ENCODE peak calls at places on chromosomes 12 and 14, in seven cellular contexts. One of them, this sample, is unnamed.
A peak's percentile ranks its signal among the peaks of the same experiment; 100 is the strongest.

GRCh38 chr12:52789637-52790426 is 6.1 kb downstream of the KRT3 start:
- DNase-seq in left ventricle myocardium inferior: no peak
- DNase-seq in CD4-positive, alpha-beta T cell: no peak
- DNase-seq in upper lobe of right lung: peak; percentile 68
- DNase-seq in BE2C: no peak
- DNase-seq in fibroblast of lung: peak; percentile 11
- DNase-seq in upper lobe of left lung: peak; percentile 84
- DNase-seq in this sample: peak; percentile 39

GRCh38 chr14:49286257-49286983 is 299.8 kb downstream of the RPS29 start:
- DNase-seq in left ventricle myocardium inferior: no peak
- DNase-seq in CD4-positive, alpha-beta T cell: no peak
- DNase-seq in upper lobe of right lung: no peak
- DNase-seq in BE2C: no peak
- DNase-seq in fibroblast of lung: no peak
- DNase-seq in upper lobe of left lung: no peak
- DNase-seq in this sample: no peak

GRCh38 chr12:65192963-65193516 is 23.7 kb downstream of the LEMD3 start:
- DNase-seq in left ventricle myocardium inferior: no peak
- DNase-seq in CD4-positive, alpha-beta T cell: no peak
- DNase-seq in upper lobe of right lung: no peak
- DNase-seq in BE2C: no peak
- DNase-seq in fibroblast of lung: peak; percentile 9
- DNase-seq in upper lobe of left lung: no peak
- DNase-seq in this sample: no peak

GRCh38 chr12:50763637-50764115 is at the start of gene ATF1:
- DNase-seq in left ventricle myocardium inferior: peak; percentile 91
- DNase-seq in CD4-positive, alpha-beta T cell: peak; percentile 80
- DNase-seq in upper lobe of right lung: peak; percentile 96
- DNase-seq in BE2C: peak; percentile 92
- DNase-seq in fibroblast of lung: peak; percentile 94
- DNase-seq in upper lobe of left lung: peak; percentile 99
- DNase-seq in this sample: peak; percentile 92

GRCh38 chr14:59454131-59454530 is 11.0 kb downstream of the GPR135 start:
- DNase-seq in left ventricle myocardium inferior: no peak
- DNase-seq in CD4-positive, alpha-beta T cell: no peak
- DNase-seq in upper lobe of right lung: no peak
- DNase-seq in BE2C: no peak
- DNase-seq in fibroblast of lung: peak; percentile 98
- DNase-seq in upper lobe of left lung: no peak
- DNase-seq in this sample: no peak

GRCh38 chr12:2492166-2492705 is 302.5 kb upstream of the FKBP4 start:
- DNase-seq in left ventricle myocardium inferior: no peak
- DNase-seq in CD4-positive, alpha-beta T cell: no peak
- DNase-seq in upper lobe of right lung: no peak
- DNase-seq in BE2C: no peak
- DNase-seq in fibroblast of lung: no peak
- DNase-seq in upper lobe of left lung: no peak
- DNase-seq in this sample: no peak

GRCh38 chr12:92502417-92503028 is 200.3 kb upstream of the PLEKHG7 start:
- DNase-seq in left ventricle myocardium inferior: no peak
- DNase-seq in CD4-positive, alpha-beta T cell: no peak
- DNase-seq in upper lobe of right lung: no peak
- DNase-seq in BE2C: no peak
- DNase-seq in fibroblast of lung: no peak
- DNase-seq in upper lobe of left lung: no peak
- DNase-seq in this sample: no peak

GRCh38 chr14:103483600-103483999 is 39.0 kb downstream of the CKB start:
- DNase-seq in left ventricle myocardium inferior: no peak
- DNase-seq in CD4-positive, alpha-beta T cell: no peak
- DNase-seq in upper lobe of right lung: no peak
- DNase-seq in BE2C: no peak
- DNase-seq in fibroblast of lung: peak; percentile 93
- DNase-seq in upper lobe of left lung: no peak
- DNase-seq in this sample: peak; percentile 34

GRCh38 chr14:38553586-38553985 is 297.7 kb upstream of the CLEC14A start:
- DNase-seq in left ventricle myocardium inferior: no peak
- DNase-seq in CD4-positive, alpha-beta T cell: no peak
- DNase-seq in upper lobe of right lung: no peak
- DNase-seq in BE2C: no peak
- DNase-seq in fibroblast of lung: peak; percentile 91
- DNase-seq in upper lobe of left lung: no peak
- DNase-seq in this sample: no peak

GRCh38 chr14:76715102-76715926 is 46.0 kb upstream of the VASH1 start:
- DNase-seq in left ventricle myocardium inferior: no peak
- DNase-seq in CD4-positive, alpha-beta T cell: no peak
- DNase-seq in upper lobe of right lung: no peak
- DNase-seq in BE2C: no peak
- DNase-seq in fibroblast of lung: no peak
- DNase-seq in upper lobe of left lung: no peak
- DNase-seq in this sample: no peak

GRCh38 chr12:6582196-6582595 is 14.1 kb upstream of the NOP2 start:
- DNase-seq in left ventricle myocardium inferior: no peak
- DNase-seq in CD4-positive, alpha-beta T cell: no peak
- DNase-seq in upper lobe of right lung: no peak
- DNase-seq in BE2C: peak; percentile 35
- DNase-seq in fibroblast of lung: no peak
- DNase-seq in upper lobe of left lung: no peak
- DNase-seq in this sample: no peak

GRCh38 chr14:65410640-65411039 is 1.9 kb upstream of the FUT8 start:
- DNase-seq in left ventricle myocardium inferior: no peak
- DNase-seq in CD4-positive, alpha-beta T cell: no peak
- DNase-seq in upper lobe of right lung: no peak
- DNase-seq in BE2C: no peak
- DNase-seq in fibroblast of lung: no peak
- DNase-seq in upper lobe of left lung: no peak
- DNase-seq in this sample: no peak

GRCh38 chr14:58639842-58640484 is 2.2 kb downstream of the DACT1 start:
- DNase-seq in left ventricle myocardium inferior: no peak
- DNase-seq in CD4-positive, alpha-beta T cell: no peak
- DNase-seq in upper lobe of right lung: no peak
- DNase-seq in BE2C: peak; percentile 50
- DNase-seq in fibroblast of lung: peak; percentile 87
- DNase-seq in upper lobe of left lung: no peak
- DNase-seq in this sample: no peak

GRCh38 chr14:35829449-35829848 is 3.3 kb downstream of the BRMS1L start:
- DNase-seq in left ventricle myocardium inferior: no peak
- DNase-seq in CD4-positive, alpha-beta T cell: no peak
- DNase-seq in upper lobe of right lung: no peak
- DNase-seq in BE2C: no peak
- DNase-seq in fibroblast of lung: peak; percentile 63
- DNase-seq in upper lobe of left lung: no peak
- DNase-seq in this sample: no peak

GRCh38 chr12:3752096-3752709 is 706 bp downstream of the CRACR2A start:
- DNase-seq in left ventricle myocardium inferior: peak; percentile 61
- DNase-seq in CD4-positive, alpha-beta T cell: peak; percentile 38
- DNase-seq in upper lobe of right lung: peak; percentile 77
- DNase-seq in BE2C: no peak
- DNase-seq in fibroblast of lung: peak; percentile 11
- DNase-seq in upper lobe of left lung: peak; percentile 87
- DNase-seq in this sample: peak; percentile 30

GRCh38 chr12:132557969-132558856 is 52.2 kb downstream of the LRCOL1 start:
- DNase-seq in left ventricle myocardium inferior: no peak
- DNase-seq in CD4-positive, alpha-beta T cell: no peak
- DNase-seq in upper lobe of right lung: no peak
- DNase-seq in BE2C: no peak
- DNase-seq in fibroblast of lung: no peak
- DNase-seq in upper lobe of left lung: peak; percentile 70
- DNase-seq in this sample: no peak

GRCh38 chr14:104870368-104871144 is 5.5 kb downstream of the CEP170B start:
- DNase-seq in left ventricle myocardium inferior: peak; percentile 16
- DNase-seq in CD4-positive, alpha-beta T cell: peak; percentile 23
- DNase-seq in upper lobe of right lung: peak; percentile 69
- DNase-seq in BE2C: peak; percentile 76
- DNase-seq in fibroblast of lung: no peak
- DNase-seq in upper lobe of left lung: peak; percentile 86
- DNase-seq in this sample: peak; percentile 44

GRCh38 chr14:105924951-105925591 is 398.7 kb downstream of the TMEM121 start:
- DNase-seq in left ventricle myocardium inferior: no peak
- DNase-seq in CD4-positive, alpha-beta T cell: no peak
- DNase-seq in upper lobe of right lung: peak; percentile 41
- DNase-seq in BE2C: peak; percentile 1
- DNase-seq in fibroblast of lung: no peak
- DNase-seq in upper lobe of left lung: peak; percentile 54
- DNase-seq in this sample: no peak

GRCh38 chr12:772056-772697 is 19.8 kb downstream of the WNK1 start:
- DNase-seq in left ventricle myocardium inferior: no peak
- DNase-seq in CD4-positive, alpha-beta T cell: no peak
- DNase-seq in upper lobe of right lung: no peak
- DNase-seq in BE2C: no peak
- DNase-seq in fibroblast of lung: no peak
- DNase-seq in upper lobe of left lung: no peak
- DNase-seq in this sample: no peak

GRCh38 chr12:106585237-106585834 is 2.5 kb downstream of the RFX4 start:
- DNase-seq in left ventricle myocardium inferior: no peak
- DNase-seq in CD4-positive, alpha-beta T cell: no peak
- DNase-seq in upper lobe of right lung: no peak
- DNase-seq in BE2C: no peak
- DNase-seq in fibroblast of lung: no peak
- DNase-seq in upper lobe of left lung: no peak
- DNase-seq in this sample: no peak

GRCh38 chr12:106584104-106585064 is 1.6 kb downstream of the RFX4 start:
- DNase-seq in left ventricle myocardium inferior: no peak
- DNase-seq in CD4-positive, alpha-beta T cell: no peak
- DNase-seq in upper lobe of right lung: no peak
- DNase-seq in BE2C: no peak
- DNase-seq in fibroblast of lung: no peak
- DNase-seq in upper lobe of left lung: peak; percentile 22
- DNase-seq in this sample: no peak

GRCh38 chr12:106582264-106582591 is 576 bp upstream of the RFX4 start:
- DNase-seq in left ventricle myocardium inferior: no peak
- DNase-seq in CD4-positive, alpha-beta T cell: no peak
- DNase-seq in upper lobe of right lung: no peak
- DNase-seq in BE2C: no peak
- DNase-seq in fibroblast of lung: no peak
- DNase-seq in upper lobe of left lung: no peak
- DNase-seq in this sample: no peak

GRCh38 chr12:106582661-106583577 is at the start of gene RFX4:
- DNase-seq in left ventricle myocardium inferior: no peak
- DNase-seq in CD4-positive, alpha-beta T cell: no peak
- DNase-seq in upper lobe of right lung: no peak
- DNase-seq in BE2C: no peak
- DNase-seq in fibroblast of lung: no peak
- DNase-seq in upper lobe of left lung: peak; percentile 44
- DNase-seq in this sample: no peak

GRCh38 chr12:106583578-106584103 is 837 bp downstream of the RFX4 start:
- DNase-seq in left ventricle myocardium inferior: no peak
- DNase-seq in CD4-positive, alpha-beta T cell: no peak
- DNase-seq in upper lobe of right lung: no peak
- DNase-seq in BE2C: no peak
- DNase-seq in fibroblast of lung: no peak
- DNase-seq in upper lobe of left lung: peak; percentile 84
- DNase-seq in this sample: no peak
- H3K9me3 ChIP-seq in left ventricle myocardium inferior: no peaks in the 10 kb centered on the region
- H3K9me3 ChIP-seq in CD4-positive, alpha-beta T cell: no peaks in the 10 kb centered on the region
- H3K9me3 ChIP-seq in upper lobe of right lung: no peaks in the 10 kb centered on the region
- H3K9me3 ChIP-seq in BE2C: no peaks in the 10 kb centered on the region
- H3K9me3 ChIP-seq in fibroblast of lung: no peaks in the 10 kb centered on the region
- H3K9me3 ChIP-seq in upper lobe of left lung: no peaks in the 10 kb centered on the region
- H3K9me3 ChIP-seq in this sample: no peaks in the 10 kb centered on the region

GRCh38 chr12:58277231-58277630 is 335.9 kb downstream of the ATP23 start:
- DNase-seq in left ventricle myocardium inferior: no peak
- DNase-seq in CD4-positive, alpha-beta T cell: no peak
- DNase-seq in upper lobe of right lung: no peak
- DNase-seq in BE2C: no peak
- DNase-seq in fibroblast of lung: no peak
- DNase-seq in upper lobe of left lung: no peak
- DNase-seq in this sample: no peak
- H3K9me3 ChIP-seq in left ventricle myocardium inferior: peaks cover 50% of the 10 kb centered on the region
- H3K9me3 ChIP-seq in CD4-positive, alpha-beta T cell: peaks cover 9% of the 10 kb centered on the region
- H3K9me3 ChIP-seq in upper lobe of right lung: peaks cover 14% of the 10 kb centered on the region
- H3K9me3 ChIP-seq in BE2C: no peaks in the 10 kb centered on the region
- H3K9me3 ChIP-seq in fibroblast of lung: no peaks in the 10 kb centered on the region
- H3K9me3 ChIP-seq in upper lobe of left lung: no peaks in the 10 kb centered on the region
- H3K9me3 ChIP-seq in this sample: peaks cover 40% of the 10 kb centered on the region

GRCh38 chr12:34109390-34109789 is 87.1 kb downstream of the ALG10 start:
- DNase-seq in left ventricle myocardium inferior: no peak
- DNase-seq in CD4-positive, alpha-beta T cell: no peak
- DNase-seq in upper lobe of right lung: no peak
- DNase-seq in BE2C: no peak
- DNase-seq in fibroblast of lung: no peak
- DNase-seq in upper lobe of left lung: peak; percentile 3
- DNase-seq in this sample: no peak

GRCh38 chr12:34107781-34108404 is 85.6 kb downstream of the ALG10 start:
- DNase-seq in left ventricle myocardium inferior: no peak
- DNase-seq in CD4-positive, alpha-beta T cell: no peak
- DNase-seq in upper lobe of right lung: no peak
- DNase-seq in BE2C: no peak
- DNase-seq in fibroblast of lung: no peak
- DNase-seq in upper lobe of left lung: peak; percentile 83
- DNase-seq in this sample: no peak

GRCh38 chr12:34107016-34107415 is 84.7 kb downstream of the ALG10 start:
- DNase-seq in left ventricle myocardium inferior: no peak
- DNase-seq in CD4-positive, alpha-beta T cell: no peak
- DNase-seq in upper lobe of right lung: peak; percentile 59
- DNase-seq in BE2C: no peak
- DNase-seq in fibroblast of lung: no peak
- DNase-seq in upper lobe of left lung: peak; percentile 13
- DNase-seq in this sample: no peak

GRCh38 chr12:34108967-34109366 is 86.7 kb downstream of the ALG10 start:
- DNase-seq in left ventricle myocardium inferior: no peak
- DNase-seq in CD4-positive, alpha-beta T cell: no peak
- DNase-seq in upper lobe of right lung: no peak
- DNase-seq in BE2C: no peak
- DNase-seq in fibroblast of lung: no peak
- DNase-seq in upper lobe of left lung: peak; percentile 16
- DNase-seq in this sample: no peak

DNA sequence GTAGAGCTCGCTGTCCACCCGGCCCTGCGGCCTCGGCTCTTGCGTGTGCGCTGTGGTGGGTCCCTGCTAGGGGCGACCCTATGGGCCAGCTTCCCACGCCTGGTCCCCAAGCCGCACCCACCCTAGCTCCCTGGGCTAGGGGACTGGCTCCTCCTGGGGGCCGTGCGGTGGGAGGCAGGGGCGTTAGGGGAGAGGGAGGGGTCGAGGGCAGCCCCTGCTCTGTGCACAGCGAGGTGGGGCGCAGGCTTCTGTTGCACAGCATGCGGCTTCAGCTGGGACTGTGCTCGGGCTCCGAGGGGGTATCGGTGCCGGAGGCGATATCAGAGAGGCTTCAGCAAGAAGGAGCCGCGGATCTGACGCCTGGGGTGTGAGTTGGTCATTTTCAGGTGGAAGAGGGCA is 86.1 kb downstream of the ALG10 start:
- DNase-seq in left ventricle myocardium inferior: no peak
- DNase-seq in CD4-positive, alpha-beta T cell: no peak
- DNase-seq in upper lobe of right lung: no peak
- DNase-seq in BE2C: no peak
- DNase-seq in fibroblast of lung: no peak
- DNase-seq in upper lobe of left lung: no peak
- DNase-seq in this sample: no peak
- H3K9me3 ChIP-seq in left ventricle myocardium inferior: no peaks in the 10 kb centered on the region
- H3K9me3 ChIP-seq in CD4-positive, alpha-beta T cell: no peaks in the 10 kb centered on the region
- H3K9me3 ChIP-seq in upper lobe of right lung: no peaks in the 10 kb centered on the region
- H3K9me3 ChIP-seq in BE2C: no peaks in the 10 kb centered on the region
- H3K9me3 ChIP-seq in fibroblast of lung: no peaks in the 10 kb centered on the region
- H3K9me3 ChIP-seq in upper lobe of left lung: no peaks in the 10 kb centered on the region
- H3K9me3 ChIP-seq in this sample: no peaks in the 10 kb centered on the region

DNA sequence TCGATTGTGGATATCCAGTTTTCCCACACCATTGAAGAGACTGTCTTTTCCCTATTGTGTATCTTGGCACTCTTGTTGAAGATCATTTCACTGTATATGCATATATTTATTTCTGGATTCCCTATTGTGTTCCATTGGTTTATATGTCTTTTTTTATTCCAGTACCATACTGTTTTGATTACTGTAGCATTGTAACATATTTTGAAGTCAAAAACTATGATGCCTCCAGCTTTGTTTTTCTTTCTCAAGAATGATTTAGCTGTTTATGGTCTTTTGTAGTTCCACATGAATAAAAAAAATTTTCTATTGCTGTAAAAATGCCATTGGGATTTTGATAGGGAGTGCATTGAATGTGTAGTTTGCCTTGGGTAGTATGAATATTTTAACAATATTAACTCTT is 128.1 kb upstream of the SLC38A2 start:
- DNase-seq in left ventricle myocardium inferior: no peak
- DNase-seq in CD4-positive, alpha-beta T cell: no peak
- DNase-seq in upper lobe of right lung: no peak
- DNase-seq in BE2C: no peak
- DNase-seq in fibroblast of lung: no peak
- DNase-seq in upper lobe of left lung: no peak
- DNase-seq in this sample: no peak
- H3K9me3 ChIP-seq in left ventricle myocardium inferior: peaks cover 45% of the 10 kb centered on the region
- H3K9me3 ChIP-seq in CD4-positive, alpha-beta T cell: peaks cover 6% of the 10 kb centered on the region
- H3K9me3 ChIP-seq in upper lobe of right lung: no peaks in the 10 kb centered on the region
- H3K9me3 ChIP-seq in BE2C: no peaks in the 10 kb centered on the region
- H3K9me3 ChIP-seq in fibroblast of lung: no peaks in the 10 kb centered on the region
- H3K9me3 ChIP-seq in upper lobe of left lung: peaks cover 9% of the 10 kb centered on the region
- H3K9me3 ChIP-seq in this sample: no peaks in the 10 kb centered on the region

This sample was measured in stomach.